ENCODE peak calls at places on chromosomes 16 and 17, in nine cellular contexts. X, G, A, Q, D, J, O, Y and U are unnamed samples.

GRCh38 chr17:65095465-65095864 is 38.9 kb upstream of the GNA13 start:
- DNase-seq in Y (no peak), O (no peak), D (no peak), A (no peak), J (no peak), X (no peak), Q (no peak), G (no peak), U (no peak)

GRCh38 chr16:72270531-72270930 is 98.6 kb upstream of the PMFBP1 start:
- DNase-seq in Y (no peak), X (no peak), D (no peak), A (no peak), Q (no peak), J (no peak), O (no peak), G (no peak), U (no peak)

GRCh38 chr16:27774779-27775178 is 224.8 kb downstream of the KATNIP start:
- DNase-seq in A (no peak), J (peak), D (no peak), Y (no peak), X (no peak), O (no peak), G (no peak), Q (no peak), U (no peak)

GRCh38 chr17:75892556-75893224 is 4.1 kb downstream of the TRIM65 start:
- DNase-seq in X (no peak), Q (no peak), O (no peak), Y (no peak), G (no peak), D (no peak), A (no peak), J (no peak), U (no peak)

GRCh38 chr17:9484789-9485188 is 90.8 kb downstream of the STX8 start:
- DNase-seq in O (no peak), Y (peak), G (no peak), J (no peak), A (no peak), X (peak), D (no peak), Q (peak), U (no peak)

GRCh38 chr17:76467809-76468633 is 618 bp downstream of the AANAT start:
- DNase-seq in Q (no peak), A (no peak), J (no peak), Y (no peak), O (no peak), G (peak), D (peak), X (no peak), U (no peak)

GRCh38 chr16:5738586-5738985 is 641.0 kb upstream of the EEF2KMT start:
- DNase-seq in Q (no peak), X (no peak), D (no peak), Y (no peak), O (no peak), A (no peak), G (no peak), J (no peak), U (no peak)

GRCh38 chr16:80806957-80807356 is 2.6 kb upstream of the CDYL2 start:
- DNase-seq in Q (peak), D (no peak), X (peak), O (no peak), J (peak), Y (peak), A (no peak), G (no peak), U (no peak)

GRCh38 chr17:49440581-49440980 is 25.9 kb upstream of the PHB1 start:
- DNase-seq in O (no peak), G (no peak), Q (no peak), Y (no peak), X (no peak), A (no peak), D (no peak), J (no peak), U (no peak)

GRCh38 chr17:78045316-78045715 is 83.2 kb downstream of the TMC6 start:
- DNase-seq in G (no peak), A (no peak), Y (no peak), J (no peak), Q (no peak), X (no peak), O (no peak), D (no peak), U (no peak)

GRCh38 chr16:66409156-66409555 is 17.9 kb upstream of the BEAN1 start:
- DNase-seq in D (no peak), X (peak), Q (peak), A (no peak), O (no peak), J (no peak), G (no peak), Y (peak), U (no peak)
- H3K4me3 ChIP-seq in D (no peak), X (no peak), Q (peak), A (no peak), O (no peak), J (no peak), G (no peak), Y (no peak), U (peak)

GRCh38 chr17:21165922-21166598 is 39.3 kb downstream of the DHRS7B start:
- DNase-seq in O (no peak), J (peak), Q (peak), Y (no peak), G (no peak), A (no peak), X (no peak), D (no peak), U (no peak)
- H3K4me3 ChIP-seq in O (no peak), J (peak), Q (peak), Y (no peak), G (no peak), A (no peak), X (no peak), D (no peak), U (no peak)

GRCh38 chr17:40346061-40346767 is 18.3 kb downstream of the GJD3 start:
- DNase-seq in Y (no peak), Q (no peak), A (no peak), J (no peak), G (no peak), O (no peak), D (no peak), X (no peak), U (no peak)
- H3K4me3 ChIP-seq in Y (peak), Q (peak), A (no peak), J (peak), G (no peak), O (no peak), D (no peak), X (peak), U (no peak)

GRCh38 chr16:82715160-82715559 is 88.4 kb downstream of the CDH13 start:
- DNase-seq in O (no peak), X (no peak), Q (no peak), J (peak), A (no peak), Y (no peak), G (no peak), D (no peak), U (no peak)
- H3K4me3 ChIP-seq in O (no peak), X (no peak), Q (no peak), J (no peak), A (no peak), Y (no peak), G (no peak), D (no peak), U (no peak)

DNA sequence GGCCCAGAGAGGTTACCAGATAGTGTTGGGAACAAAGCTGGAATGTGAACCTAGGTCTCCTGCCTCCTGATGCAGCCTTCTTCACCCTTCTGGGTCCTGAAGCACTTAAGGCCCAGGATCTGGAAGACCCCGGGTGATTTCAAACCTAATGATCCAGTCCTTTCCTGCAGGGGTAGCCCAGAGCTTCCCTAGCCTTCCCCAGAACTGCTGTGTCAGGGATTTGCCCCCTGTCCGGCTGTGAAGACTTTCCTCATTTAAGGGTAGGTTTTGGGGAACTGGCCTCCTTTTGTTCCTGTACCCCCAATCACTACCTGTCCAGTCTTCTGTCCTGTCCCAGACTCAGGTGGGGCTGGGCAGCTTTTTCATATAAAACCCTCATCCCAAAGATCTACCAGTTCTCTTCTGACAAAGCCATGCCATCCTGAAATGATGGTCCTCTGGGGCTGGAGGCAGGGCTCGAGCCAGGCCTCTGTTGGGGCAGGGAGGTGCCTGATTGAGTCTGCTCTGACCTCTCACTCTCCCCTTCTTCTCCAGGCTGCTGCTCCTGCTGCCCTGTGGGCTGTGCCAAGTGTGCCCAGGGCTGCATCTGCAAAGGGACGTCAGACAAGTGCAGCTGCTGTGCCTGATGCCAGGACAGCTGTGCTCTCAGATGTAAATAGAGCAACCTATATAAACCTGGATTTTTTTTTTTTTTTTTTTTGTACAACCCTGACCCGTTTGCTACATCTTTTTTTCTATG is 1.3 kb downstream of the MT1X start:
- DNase-seq in J (no peak), A (no peak), D (no peak), G (no peak), X (no peak), O (no peak), Q (no peak), Y (no peak), U (no peak)
- H3K4me3 ChIP-seq in J (peak), A (no peak), D (peak), G (peak), X (peak), O (no peak), Q (peak), Y (no peak), U (peak)

GRCh38 chr16:66427451-66427860 is 361 bp downstream of the BEAN1 start:
- DNase-seq in J (no peak), A (no peak), G (no peak), D (peak), O (no peak), X (no peak), Q (peak), Y (no peak), U (no peak)

GRCh38 chr16:66427871-66428681 is 981 bp downstream of the BEAN1 start:
- DNase-seq in Q (peak), J (no peak), Y (no peak), A (no peak), G (no peak), X (no peak), D (peak), O (peak), U (no peak)

GRCh38 chr16:66430214-66430613 is 3.1 kb downstream of the BEAN1 start:
- DNase-seq in Q (no peak), X (no peak), D (no peak), J (no peak), O (no peak), G (no peak), A (no peak), Y (no peak), U (no peak)

GRCh38 chr16:66428682-66429251 is 1.7 kb downstream of the BEAN1 start:
- DNase-seq in X (no peak), Y (no peak), G (no peak), J (no peak), D (no peak), Q (no peak), A (no peak), O (peak), U (no peak)

GRCh38 chr16:66429290-66429962 is 2.3 kb downstream of the BEAN1 start:
- DNase-seq in Y (no peak), Q (no peak), X (no peak), D (peak), A (no peak), O (no peak), G (no peak), J (no peak), U (no peak)
- H3K4me3 ChIP-seq in Y (no peak), Q (no peak), X (no peak), D (no peak), A (no peak), O (no peak), G (no peak), J (no peak), U (no peak)

GRCh38 chr16:79597775-79598174 is 2.8 kb downstream of the MAF start:
- DNase-seq in Y (no peak), G (no peak), O (no peak), A (no peak), Q (no peak), X (no peak), D (no peak), J (no peak), U (no peak)

GRCh38 chr16:79600636-79601091 is at the start of gene MAF:
- DNase-seq in O (peak), X (peak), Q (peak), A (no peak), Y (peak), G (peak), J (peak), D (peak), U (peak)

GRCh38 chr16:79599837-79600635 is 501 bp downstream of the MAF start:
- DNase-seq in Y (no peak), Q (peak), G (peak), O (peak), D (peak), J (peak), A (no peak), X (peak), U (peak)

GRCh38 chr16:79598341-79599181 is 2.0 kb downstream of the MAF start:
- DNase-seq in Y (no peak), Q (peak), A (no peak), G (no peak), D (peak), J (peak), O (peak), X (peak), U (peak)

DNA sequence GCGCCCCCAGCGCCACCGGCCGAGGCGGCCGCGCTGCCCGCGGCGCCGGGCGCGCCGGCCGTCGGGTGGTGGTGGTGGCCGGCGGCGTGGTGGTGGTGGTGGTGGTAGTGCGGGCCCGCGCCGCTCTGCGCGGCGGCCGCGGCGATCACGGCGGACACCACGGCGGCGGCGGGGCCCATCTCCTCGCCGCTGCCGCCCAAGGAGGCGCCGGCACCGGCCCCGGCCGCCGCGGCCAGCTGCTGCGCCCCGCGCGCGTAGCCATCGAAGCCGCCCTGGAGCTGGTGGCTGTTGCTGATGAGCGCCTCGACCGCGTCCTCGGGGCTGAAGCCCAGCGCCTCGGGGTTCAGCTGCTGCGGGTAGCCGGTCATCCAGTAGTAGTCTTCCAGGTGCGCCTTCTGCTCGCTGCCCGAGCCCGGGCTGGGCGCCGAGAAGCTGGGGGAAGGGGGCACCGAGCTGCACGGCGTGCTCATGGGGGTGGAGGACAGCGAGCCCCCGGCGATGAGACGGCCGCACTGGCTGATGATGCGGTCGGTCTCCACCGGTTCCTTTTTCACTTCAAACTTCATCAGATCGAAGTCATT is 1.2 kb downstream of the MAF start:
- DNase-seq in Q (peak), G (no peak), O (peak), Y (no peak), D (peak), A (no peak), J (peak), X (peak), U (no peak)
- H3K4me3 ChIP-seq in Q (no peak), G (no peak), O (peak), Y (peak), D (peak), A (no peak), J (peak), X (peak), U (no peak)